ENCODE peak calls at places on chromosomes 4 and X, in eight cellular contexts. One of them, this sample, is unnamed.

GRCh38 chr4:6204098-6204497 is 3.7 kb upstream of the JAKMIP1 start:
- DNase-seq in lower lobe of right lung: no peak
- DNase-seq in Karpas-422: no peak
- DNase-seq in psoas muscle: no peak
- DNase-seq in sigmoid colon: peak; percentile 17
- DNase-seq in aorta: no peak
- DNase-seq in CD4-positive, CD25-positive, alpha-beta regulatory T cell: no peak
- DNase-seq in RWPE2: no peak
- DNase-seq in this sample: no peak

GRCh38 chr4:137711502-137711901 is 179.2 kb upstream of the PCDH18 start:
- DNase-seq in lower lobe of right lung: no peak
- DNase-seq in Karpas-422: no peak
- DNase-seq in psoas muscle: no peak
- DNase-seq in sigmoid colon: no peak
- DNase-seq in aorta: no peak
- DNase-seq in CD4-positive, CD25-positive, alpha-beta regulatory T cell: no peak
- DNase-seq in RWPE2: no peak
- DNase-seq in this sample: no peak

GRCh38 chrX:150212672-150213480 is 150.2 kb upstream of the MAMLD1 start:
- DNase-seq in lower lobe of right lung: no peak
- DNase-seq in Karpas-422: peak; percentile 49
- DNase-seq in psoas muscle: no peak
- DNase-seq in sigmoid colon: no peak
- DNase-seq in aorta: no peak
- DNase-seq in CD4-positive, CD25-positive, alpha-beta regulatory T cell: no peak
- DNase-seq in RWPE2: no peak
- DNase-seq in this sample: no peak

GRCh38 chr4:129821073-129821472 is 725.1 kb downstream of the C4orf33 start:
- DNase-seq in lower lobe of right lung: no peak
- DNase-seq in Karpas-422: no peak
- DNase-seq in psoas muscle: no peak
- DNase-seq in sigmoid colon: no peak
- DNase-seq in aorta: no peak
- DNase-seq in CD4-positive, CD25-positive, alpha-beta regulatory T cell: no peak
- DNase-seq in RWPE2: no peak
- DNase-seq in this sample: no peak

GRCh38 chr4:30619679-30620078 is 100.5 kb upstream of the PCDH7 start:
- DNase-seq in lower lobe of right lung: no peak
- DNase-seq in Karpas-422: peak; percentile 71
- DNase-seq in psoas muscle: no peak
- DNase-seq in sigmoid colon: no peak
- DNase-seq in aorta: no peak
- DNase-seq in CD4-positive, CD25-positive, alpha-beta regulatory T cell: no peak
- DNase-seq in RWPE2: no peak
- DNase-seq in this sample: no peak

GRCh38 chr4:6179362-6179761 is 21.0 kb downstream of the JAKMIP1 start:
- DNase-seq in lower lobe of right lung: no peak
- DNase-seq in Karpas-422: no peak
- DNase-seq in psoas muscle: no peak
- DNase-seq in sigmoid colon: no peak
- DNase-seq in aorta: no peak
- DNase-seq in CD4-positive, CD25-positive, alpha-beta regulatory T cell: peak; percentile 87
- DNase-seq in RWPE2: no peak
- DNase-seq in this sample: no peak

GRCh38 chr4:38184404-38184803 is 224.2 kb downstream of the PTTG2 start:
- DNase-seq in lower lobe of right lung: no peak
- DNase-seq in Karpas-422: no peak
- DNase-seq in psoas muscle: no peak
- DNase-seq in sigmoid colon: no peak
- DNase-seq in aorta: no peak
- DNase-seq in CD4-positive, CD25-positive, alpha-beta regulatory T cell: no peak
- DNase-seq in RWPE2: no peak
- DNase-seq in this sample: no peak

GRCh38 chrX:108447303-108447702 is 7.7 kb downstream of the COL4A5 start:
- DNase-seq in lower lobe of right lung: no peak
- DNase-seq in Karpas-422: no peak
- DNase-seq in psoas muscle: no peak
- DNase-seq in sigmoid colon: no peak
- DNase-seq in aorta: no peak
- DNase-seq in CD4-positive, CD25-positive, alpha-beta regulatory T cell: no peak
- DNase-seq in RWPE2: no peak
- DNase-seq in this sample: no peak

DNA sequence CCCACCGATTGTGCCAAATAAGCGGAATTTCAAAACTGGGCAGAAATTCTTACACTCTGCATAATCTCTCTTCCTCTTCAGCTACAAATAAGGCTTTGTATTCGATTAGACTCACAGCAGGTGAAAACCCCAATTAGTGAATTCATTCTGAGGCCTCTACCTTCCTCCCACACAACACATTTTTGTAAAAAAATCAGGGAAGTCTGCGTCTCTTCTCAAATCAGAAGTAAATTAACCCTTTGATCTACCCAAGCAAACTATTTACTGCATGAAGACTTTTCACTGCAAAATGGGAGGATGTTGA is 200.6 kb upstream of the FTHL17 start:
- DNase-seq in lower lobe of right lung: no peak
- DNase-seq in Karpas-422: no peak
- DNase-seq in psoas muscle: no peak
- DNase-seq in sigmoid colon: no peak
- DNase-seq in aorta: no peak
- DNase-seq in CD4-positive, CD25-positive, alpha-beta regulatory T cell: no peak
- DNase-seq in RWPE2: no peak
- DNase-seq in this sample: no peak
- H3K4me1 ChIP-seq in lower lobe of right lung: no peaks in the 10 kb centered on the region
- H3K4me1 ChIP-seq in Karpas-422: no peaks in the 10 kb centered on the region
- H3K4me1 ChIP-seq in psoas muscle: no peaks in the 10 kb centered on the region
- H3K4me1 ChIP-seq in sigmoid colon: no peaks in the 10 kb centered on the region
- H3K4me1 ChIP-seq in aorta: no peaks in the 10 kb centered on the region
- H3K4me1 ChIP-seq in CD4-positive, CD25-positive, alpha-beta regulatory T cell: no peaks in the 10 kb centered on the region
- H3K4me1 ChIP-seq in RWPE2: no peaks in the 10 kb centered on the region
- H3K4me1 ChIP-seq in this sample: peaks cover 7% of the 10 kb centered on the region

DNA sequence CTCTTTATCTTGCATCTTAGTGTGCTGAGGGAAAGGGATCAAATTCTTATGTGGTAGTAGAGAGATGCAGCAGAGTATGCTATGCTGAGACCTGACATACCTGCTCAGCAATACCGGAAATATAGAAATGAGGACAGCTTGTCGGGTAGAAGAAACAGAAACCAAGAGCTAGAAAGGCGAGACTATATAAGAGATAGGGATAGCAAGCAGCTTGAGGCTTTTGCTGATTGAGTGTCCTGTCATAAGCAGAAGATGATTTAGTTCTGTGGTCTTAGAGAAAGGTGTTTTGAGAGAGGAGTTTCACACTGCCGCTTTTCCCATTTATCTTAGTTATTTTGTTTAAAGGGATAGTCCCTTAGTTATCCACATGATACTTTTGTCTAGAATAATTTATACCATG is 31.7 kb downstream of the USP9X start:
- DNase-seq in lower lobe of right lung: no peak
- DNase-seq in Karpas-422: peak; percentile 59
- DNase-seq in psoas muscle: no peak
- DNase-seq in sigmoid colon: no peak
- DNase-seq in aorta: no peak
- DNase-seq in CD4-positive, CD25-positive, alpha-beta regulatory T cell: peak; percentile 78
- DNase-seq in RWPE2: no peak
- DNase-seq in this sample: no peak
- H3K4me1 ChIP-seq in lower lobe of right lung: peaks cover 37% of the 10 kb centered on the region
- H3K4me1 ChIP-seq in Karpas-422: peaks cover 76% of the 10 kb centered on the region
- H3K4me1 ChIP-seq in psoas muscle: peaks cover 33% of the 10 kb centered on the region
- H3K4me1 ChIP-seq in sigmoid colon: no peaks in the 10 kb centered on the region
- H3K4me1 ChIP-seq in aorta: no peaks in the 10 kb centered on the region
- H3K4me1 ChIP-seq in CD4-positive, CD25-positive, alpha-beta regulatory T cell: peaks cover 57% of the 10 kb centered on the region
- H3K4me1 ChIP-seq in RWPE2: no peaks in the 10 kb centered on the region
- H3K4me1 ChIP-seq in this sample: peaks cover 2% of the 10 kb centered on the region

GRCh38 chrX:10118530-10118929 is 38.2 kb upstream of the CLCN4 start:
- DNase-seq in lower lobe of right lung: no peak
- DNase-seq in Karpas-422: no peak
- DNase-seq in psoas muscle: no peak
- DNase-seq in sigmoid colon: no peak
- DNase-seq in aorta: no peak
- DNase-seq in CD4-positive, CD25-positive, alpha-beta regulatory T cell: no peak
- DNase-seq in RWPE2: no peak
- DNase-seq in this sample: no peak
- H3K4me1 ChIP-seq in lower lobe of right lung: peaks cover 24% of the 10 kb centered on the region
- H3K4me1 ChIP-seq in Karpas-422: peaks cover 9% of the 10 kb centered on the region
- H3K4me1 ChIP-seq in psoas muscle: no peaks in the 10 kb centered on the region
- H3K4me1 ChIP-seq in sigmoid colon: no peaks in the 10 kb centered on the region
- H3K4me1 ChIP-seq in aorta: no peaks in the 10 kb centered on the region
- H3K4me1 ChIP-seq in CD4-positive, CD25-positive, alpha-beta regulatory T cell: no peaks in the 10 kb centered on the region
- H3K4me1 ChIP-seq in RWPE2: no peaks in the 10 kb centered on the region
- H3K4me1 ChIP-seq in this sample: no peaks in the 10 kb centered on the region

GRCh38 chr4:184895012-184895795 is 69.4 kb upstream of the ACSL1 start:
- DNase-seq in lower lobe of right lung: no peak
- DNase-seq in Karpas-422: no peak
- DNase-seq in psoas muscle: no peak
- DNase-seq in sigmoid colon: no peak
- DNase-seq in aorta: no peak
- DNase-seq in CD4-positive, CD25-positive, alpha-beta regulatory T cell: no peak
- DNase-seq in RWPE2: no peak
- DNase-seq in this sample: no peak
- H3K4me1 ChIP-seq in lower lobe of right lung: peaks cover 37% of the 10 kb centered on the region
- H3K4me1 ChIP-seq in Karpas-422: no peaks in the 10 kb centered on the region
- H3K4me1 ChIP-seq in psoas muscle: peaks cover 5% of the 10 kb centered on the region
- H3K4me1 ChIP-seq in sigmoid colon: no peaks in the 10 kb centered on the region
- H3K4me1 ChIP-seq in aorta: no peaks in the 10 kb centered on the region
- H3K4me1 ChIP-seq in CD4-positive, CD25-positive, alpha-beta regulatory T cell: no peaks in the 10 kb centered on the region
- H3K4me1 ChIP-seq in RWPE2: no peaks in the 10 kb centered on the region
- H3K4me1 ChIP-seq in this sample: no peaks in the 10 kb centered on the region

DNA sequence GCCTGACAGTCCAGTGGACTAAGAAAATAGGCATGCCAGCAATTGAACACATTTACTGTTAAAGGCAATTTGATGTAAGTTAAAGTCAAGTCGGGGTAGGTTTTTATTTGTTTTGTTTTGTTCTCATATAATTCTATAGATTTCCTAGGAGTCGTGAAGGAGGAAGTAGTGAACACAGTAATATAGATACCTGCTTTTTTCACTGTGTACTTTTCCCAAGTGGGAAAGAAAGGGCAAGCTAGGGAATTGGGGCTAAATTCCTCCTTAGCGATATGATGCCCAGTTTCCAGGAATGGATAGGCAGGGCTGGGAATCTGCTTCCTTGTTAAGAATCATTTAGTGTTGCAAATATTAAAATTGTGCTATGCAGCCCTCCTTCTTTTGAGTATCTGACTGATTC is 271.0 kb downstream of the ARHGAP24 start:
- DNase-seq in lower lobe of right lung: no peak
- DNase-seq in Karpas-422: no peak
- DNase-seq in psoas muscle: no peak
- DNase-seq in sigmoid colon: no peak
- DNase-seq in aorta: no peak
- DNase-seq in CD4-positive, CD25-positive, alpha-beta regulatory T cell: no peak
- DNase-seq in RWPE2: no peak
- DNase-seq in this sample: no peak
- H3K4me1 ChIP-seq in lower lobe of right lung: peaks cover 22% of the 10 kb centered on the region
- H3K4me1 ChIP-seq in Karpas-422: peaks cover 70% of the 10 kb centered on the region
- H3K4me1 ChIP-seq in psoas muscle: no peaks in the 10 kb centered on the region
- H3K4me1 ChIP-seq in sigmoid colon: no peaks in the 10 kb centered on the region
- H3K4me1 ChIP-seq in aorta: no peaks in the 10 kb centered on the region
- H3K4me1 ChIP-seq in CD4-positive, CD25-positive, alpha-beta regulatory T cell: no peaks in the 10 kb centered on the region
- H3K4me1 ChIP-seq in RWPE2: peaks cover 28% of the 10 kb centered on the region
- H3K4me1 ChIP-seq in this sample: peaks cover 18% of the 10 kb centered on the region

GRCh38 chr4:140689628-140690027 is 66.6 kb downstream of the TBC1D9 start:
- DNase-seq in lower lobe of right lung: no peak
- DNase-seq in Karpas-422: no peak
- DNase-seq in psoas muscle: no peak
- DNase-seq in sigmoid colon: no peak
- DNase-seq in aorta: no peak
- DNase-seq in CD4-positive, CD25-positive, alpha-beta regulatory T cell: no peak
- DNase-seq in RWPE2: no peak
- DNase-seq in this sample: no peak
- H3K4me1 ChIP-seq in lower lobe of right lung: peaks cover 44% of the 10 kb centered on the region
- H3K4me1 ChIP-seq in Karpas-422: no peaks in the 10 kb centered on the region
- H3K4me1 ChIP-seq in psoas muscle: no peaks in the 10 kb centered on the region
- H3K4me1 ChIP-seq in sigmoid colon: no peaks in the 10 kb centered on the region
- H3K4me1 ChIP-seq in aorta: no peaks in the 10 kb centered on the region
- H3K4me1 ChIP-seq in CD4-positive, CD25-positive, alpha-beta regulatory T cell: no peaks in the 10 kb centered on the region
- H3K4me1 ChIP-seq in RWPE2: peaks cover 7% of the 10 kb centered on the region
- H3K4me1 ChIP-seq in this sample: peaks cover 4% of the 10 kb centered on the region

DNA sequence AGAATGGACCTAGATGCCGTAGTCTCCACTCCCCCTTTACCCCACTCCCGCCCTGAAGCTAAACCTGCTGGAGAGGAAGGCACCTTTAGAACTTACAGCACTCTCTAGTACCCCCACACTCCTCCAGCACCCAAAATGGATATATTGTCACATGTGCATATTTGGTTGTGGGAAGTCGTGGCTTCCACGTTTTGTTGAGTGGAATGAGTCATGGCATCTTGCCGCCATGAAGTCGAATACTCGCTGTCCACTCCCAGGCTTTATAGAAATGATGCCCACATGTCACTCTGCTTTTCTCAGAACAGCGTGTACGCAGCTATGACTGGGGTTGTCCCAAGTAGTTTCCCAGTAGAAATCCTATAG is 545 bp downstream of the ABCE1 start:
- DNase-seq in lower lobe of right lung: no peak
- DNase-seq in Karpas-422: peak; percentile 83
- DNase-seq in psoas muscle: no peak
- DNase-seq in sigmoid colon: peak; percentile 70
- DNase-seq in aorta: no peak
- DNase-seq in CD4-positive, CD25-positive, alpha-beta regulatory T cell: peak; percentile 56
- DNase-seq in RWPE2: no peak
- DNase-seq in this sample: no peak
- H3K4me1 ChIP-seq in lower lobe of right lung: peaks cover 30% of the 10 kb centered on the region
- H3K4me1 ChIP-seq in Karpas-422: peaks cover 44% of the 10 kb centered on the region
- H3K4me1 ChIP-seq in psoas muscle: peaks cover 47% of the 10 kb centered on the region
- H3K4me1 ChIP-seq in sigmoid colon: peaks cover 42% of the 10 kb centered on the region
- H3K4me1 ChIP-seq in aorta: peaks cover 2% of the 10 kb centered on the region
- H3K4me1 ChIP-seq in CD4-positive, CD25-positive, alpha-beta regulatory T cell: peaks cover 53% of the 10 kb centered on the region
- H3K4me1 ChIP-seq in RWPE2: peaks cover 13% of the 10 kb centered on the region
- H3K4me1 ChIP-seq in this sample: peaks cover 22% of the 10 kb centered on the region